ENCODE peak calls at places on chromosomes 1 and 21, in seven cellular contexts. F is retina, X is progenitor cell of endocrine pancreas, H is lung microvascular endothelial cell, U is RWPE2, R is mucosa of gallbladder, V is AG08396. S is an unnamed sample.

GRCh38 chr21:46117586-46118304 is 19.8 kb downstream of the COL6A2 start:
- DNase-seq in H (no peak), U (peak), X (peak), F (no peak), V (no peak), R (no peak), S (no peak)

GRCh38 chr1:54865238-54866073 is 21.5 kb downstream of the DHCR24 start:
- DNase-seq in F (no peak), R (no peak), X (no peak), U (no peak), V (no peak), H (no peak), S (no peak)

GRCh38 chr1:112807117-112807516 is 92.0 kb upstream of the PPM1J start:
- DNase-seq in U (no peak), V (no peak), R (no peak), X (no peak), F (no peak), H (no peak), S (no peak)

GRCh38 chr1:35777109-35777508 is 7.3 kb upstream of the CLSPN start:
- DNase-seq in H (no peak), X (no peak), F (peak), V (no peak), U (no peak), R (no peak), S (no peak)

GRCh38 chr1:85898861-85899260 is 190.6 kb upstream of the ZNHIT6 start:
- DNase-seq in R (no peak), V (no peak), H (no peak), F (no peak), X (no peak), U (no peak), S (no peak)

GRCh38 chr1:181660621-181661020 is 177.3 kb downstream of the CACNA1E start:
- DNase-seq in H (no peak), R (no peak), U (no peak), X (no peak), V (no peak), F (no peak), S (no peak)

GRCh38 chr1:51421961-51422360 is 91.6 kb upstream of the TTC39A start:
- DNase-seq in U (no peak), R (no peak), X (no peak), H (peak), V (peak), F (peak), S (no peak)

GRCh38 chr1:236301080-236301957 is 19.6 kb upstream of the ERO1B start:
- DNase-seq in X (no peak), F (no peak), V (no peak), R (no peak), U (no peak), H (no peak), S (no peak)

GRCh38 chr1:226995064-226995965 is 55.2 kb downstream of the COQ8A start:
- DNase-seq in H (no peak), F (peak), U (no peak), V (no peak), R (no peak), X (no peak), S (no peak)

GRCh38 chr1:229370601-229371021 is 27.8 kb upstream of the CCSAP start:
- DNase-seq in X (no peak), R (no peak), V (no peak), H (no peak), U (no peak), F (no peak), S (no peak)

GRCh38 chr1:151314137-151314875 is 12.9 kb downstream of the PI4KB start:
- DNase-seq in X (no peak), F (no peak), H (peak), V (peak), U (no peak), R (peak), S (no peak)

GRCh38 chr1:217889401-217889800 is 258.3 kb downstream of the SPATA17 start:
- DNase-seq in H (no peak), F (no peak), X (no peak), U (no peak), V (no peak), R (peak), S (no peak)